ENCODE peak calls at places on chromosome 7, in seven cellular contexts. V, H, F, A, E, I and C are unnamed samples.

GRCh38 chr7:139026551-139026950 is 9.3 kb downstream of the ZC3HAV1L start:
- DNase-seq in V (no peak), H (no peak), F (no peak), A (no peak), E (no peak), I (no peak), C (no peak)

GRCh38 chr7:12674053-12674452 is 13.4 kb upstream of the ARL4A start:
- DNase-seq in V (no peak), H (no peak), F (no peak), A (no peak), E (no peak), I (no peak), C (no peak)

GRCh38 chr7:33781796-33782195 is 123.5 kb upstream of the BMPER start:
- DNase-seq in V (no peak), H (no peak), F (no peak), A (no peak), E (no peak), I (no peak), C (no peak)

GRCh38 chr7:116984917-116985316 is 31.6 kb downstream of the ST7 start:
- DNase-seq in V (no peak), H (peak; percentile 28), F (no peak), A (no peak), E (no peak), I (no peak), C (no peak)

GRCh38 chr7:77247206-77247850 is 47.7 kb upstream of the FGL2 start:
- DNase-seq in V (peak; percentile 47), H (peak; percentile 83), F (peak; percentile 87), A (peak; percentile 70), E (peak; percentile 41), I (no peak), C (peak; percentile 87)

GRCh38 chr7:78379148-78379547 is 580.6 kb downstream of the PHTF2 start:
- DNase-seq in V (no peak), H (peak; percentile 68), F (no peak), A (no peak), E (no peak), I (no peak), C (no peak)

GRCh38 chr7:117791877-117792780 is 81.1 kb downstream of the CTTNBP2 start:
- DNase-seq in V (no peak), H (no peak), F (no peak), A (no peak), E (no peak), I (no peak), C (no peak)

GRCh38 chr7:31882187-31882586 is 188.0 kb downstream of the PDE1C start:
- DNase-seq in V (no peak), H (no peak), F (no peak), A (no peak), E (no peak), I (no peak), C (no peak)

GRCh38 chr7:95545007-95545615 is 51.2 kb downstream of the PDK4 start:
- DNase-seq in V (peak; percentile 42), H (peak; percentile 65), F (peak; percentile 55), A (no peak), E (peak; percentile 46), I (peak; percentile 83), C (peak; percentile 80)

GRCh38 chr7:27174077-27175004 is at the start of gene HOXA10:
- DNase-seq in V (no peak), H (no peak), F (peak; percentile 22), A (peak; percentile 48), E (peak; percentile 87), I (peak; percentile 88), C (peak; percentile 75)

GRCh38 chr7:64892116-64892515 is 11.0 kb upstream of the ZNF273 start:
- DNase-seq in V (no peak), H (no peak), F (no peak), A (no peak), E (no peak), I (no peak), C (no peak)

GRCh38 chr7:57820477-57820876 is 370.5 kb downstream of the ZNF716 start:
- DNase-seq in V (no peak), H (no peak), F (no peak), A (no peak), E (no peak), I (no peak), C (no peak)

GRCh38 chr7:149415391-149416068 is 45.3 kb downstream of the ZNF777 start:
- DNase-seq in V (no peak), H (peak; percentile 37), F (no peak), A (no peak), E (no peak), I (no peak), C (no peak)

GRCh38 chr7:13745530-13745929 is 243.9 kb downstream of the ETV1 start:
- DNase-seq in V (no peak), H (no peak), F (no peak), A (no peak), E (no peak), I (no peak), C (no peak)

GRCh38 chr7:10212664-10213063 is 761.0 kb upstream of the PHF14 start:
- DNase-seq in V (no peak), H (no peak), F (no peak), A (no peak), E (no peak), I (no peak), C (no peak)

GRCh38 chr7:70520604-70521003 is 611.3 kb upstream of the GALNT17 start:
- DNase-seq in V (no peak), H (peak; percentile 5), F (no peak), A (no peak), E (no peak), I (no peak), C (no peak)

GRCh38 chr7:25759748-25760147 is 392.2 kb upstream of the NFE2L3 start:
- DNase-seq in V (no peak), H (no peak), F (no peak), A (no peak), E (no peak), I (no peak), C (no peak)

GRCh38 chr7:2876031-2876862 is 32.1 kb upstream of the GNA12 start:
- DNase-seq in V (no peak), H (peak; percentile 87), F (no peak), A (no peak), E (no peak), I (no peak), C (no peak)

GRCh38 chr7:150982348-150982747 is 4.2 kb upstream of the KCNH2 start:
- DNase-seq in V (no peak), H (no peak), F (no peak), A (no peak), E (no peak), I (no peak), C (no peak)

GRCh38 chr7:100053201-100053600 is 3.6 kb downstream of the ZSCAN21 start:
- DNase-seq in V (no peak), H (peak; percentile 86), F (peak; percentile 50), A (no peak), E (no peak), I (peak; percentile 70), C (no peak)

GRCh38 chr7:149814494-149814893 is 23.7 kb upstream of the ZNF862 start:
- DNase-seq in V (no peak), H (no peak), F (no peak), A (no peak), E (no peak), I (no peak), C (no peak)

GRCh38 chr7:40709077-40709964 is 574.5 kb downstream of the SUGCT start:
- DNase-seq in V (no peak), H (no peak), F (no peak), A (no peak), E (no peak), I (no peak), C (no peak)

GRCh38 chr7:106064329-106064728 is 47.8 kb downstream of the SYPL1 start:
- DNase-seq in V (no peak), H (no peak), F (no peak), A (no peak), E (no peak), I (no peak), C (no peak)

GRCh38 chr7:117092801-117093200 is 139.5 kb downstream of the ST7 start:
- DNase-seq in V (no peak), H (peak; percentile 84), F (no peak), A (no peak), E (no peak), I (no peak), C (no peak)

GRCh38 chr7:114539575-114539974 is 125.0 kb downstream of the FOXP2 start:
- DNase-seq in V (peak; percentile 39), H (peak; percentile 35), F (no peak), A (no peak), E (no peak), I (no peak), C (no peak)

GRCh38 chr7:119026391-119026790 is 801.9 kb downstream of the ANKRD7 start:
- DNase-seq in V (no peak), H (no peak), F (no peak), A (no peak), E (no peak), I (no peak), C (no peak)
- H3K27me3 ChIP-seq in V (no peaks in the 10 kb centered on the region), H (no peaks in the 10 kb centered on the region), F (no peaks in the 10 kb centered on the region), A (no peaks in the 10 kb centered on the region), E (no peaks in the 10 kb centered on the region), I (no peaks in the 10 kb centered on the region), C (no peaks in the 10 kb centered on the region)

DNA sequence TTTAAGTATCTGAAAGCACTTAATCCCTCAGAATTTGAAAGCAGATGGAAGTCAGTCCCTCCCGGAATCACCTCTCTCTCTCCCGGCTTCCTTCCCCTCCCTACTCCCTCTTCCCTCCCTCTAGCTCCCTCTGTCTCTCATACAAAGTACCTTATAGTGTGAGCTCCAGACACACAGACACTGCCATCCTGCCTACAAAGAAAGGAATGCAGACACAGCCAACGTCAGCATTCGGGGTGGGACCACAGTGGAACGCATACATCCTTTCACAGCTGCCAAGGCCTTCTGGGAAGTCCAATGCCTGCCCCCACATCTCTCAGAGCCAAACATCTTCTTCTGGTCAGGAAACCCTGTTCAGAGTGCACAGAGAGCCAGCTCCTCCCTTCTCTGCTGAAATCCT is 9.3 kb downstream of the NOD1 start:
- DNase-seq in V (peak; percentile 83), H (peak; percentile 99), F (no peak), A (peak; percentile 72), E (peak; percentile 82), I (peak; percentile 88), C (no peak)
- TF ChIP-seq POLR2A in V (peak; percentile 16), H (peak; percentile 57), F (no peak), A (no peak), E (no peak), I (no peak), C (no peak)

GRCh38 chr7:97578225-97578624 is 153.7 kb upstream of the TAC1 start:
- DNase-seq in V (no peak), H (no peak), F (no peak), A (no peak), E (no peak), I (no peak), C (no peak)
- H3K4me3 ChIP-seq in V (no peak overlapping the region), H (no peak overlapping the region), F (no peak overlapping the region), A (no peak overlapping the region), E (no peak overlapping the region), I (no peak overlapping the region), C (no peak overlapping the region)

DNA sequence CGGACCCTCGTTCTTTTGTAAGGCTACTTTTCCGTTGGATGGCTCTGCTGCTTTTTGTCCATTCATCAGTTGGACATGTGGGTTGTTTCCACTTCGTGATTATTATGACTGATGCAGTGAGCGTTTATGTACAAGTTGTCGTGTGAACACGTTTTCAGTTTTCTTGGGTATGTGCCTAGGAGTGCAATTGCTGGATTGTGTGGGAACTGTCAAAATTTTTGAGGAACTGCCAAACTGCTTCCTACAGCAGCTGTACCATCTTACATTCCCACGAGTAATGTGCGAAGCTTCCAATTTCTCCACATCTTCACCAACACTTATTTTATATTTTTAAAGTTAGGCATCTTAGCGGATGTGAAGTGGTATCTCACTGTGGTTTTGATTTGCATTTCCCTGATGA is 10.4 kb downstream of the FKBP6 start:
- DNase-seq in V (no peak), H (peak; percentile 74), F (no peak), A (no peak), E (no peak), I (no peak), C (no peak)
- H3K27me3 ChIP-seq in V (no peaks in the 10 kb centered on the region), H (peaks cover 13% of the 10 kb centered on the region), F (peaks cover 8% of the 10 kb centered on the region), A (no peaks in the 10 kb centered on the region), E (no peaks in the 10 kb centered on the region), I (no peaks in the 10 kb centered on the region), C (no peaks in the 10 kb centered on the region)

GRCh38 chr7:50307368-50308012 is 3.0 kb downstream of the IKZF1 start:
- DNase-seq in V (no peak), H (no peak), F (no peak), A (no peak), E (no peak), I (no peak), C (peak; percentile 75)
- TF ChIP-seq POLR2A in V (no peak), H (no peak), F (no peak), A (no peak), E (no peak), I (no peak), C (no peak)